ENCODE peak calls at places on chromosome 5, in five cellular contexts. D is transverse colon, R is upper lobe of left lung, C is IMR-90, M is left ventricle myocardium inferior. B is an unnamed sample.
A peak's percentile ranks its signal among the peaks of the same experiment; 100 is the strongest.

GRCh38 chr5:72516916-72517315 is 9.7 kb upstream of the ZNF366 start:
- DNase-seq in M (no peak), R (no peak), C (no peak), D (no peak), B (no peak)

GRCh38 chr5:149645725-149646124 is 64.4 kb downstream of the ARHGEF37 start:
- DNase-seq in R (no peak), M (no peak), C (no peak), D (no peak), B (no peak)

GRCh38 chr5:120062515-120062917 is 401.6 kb upstream of the PRR16 start:
- DNase-seq in D (no peak), M (no peak), R (no peak), C (peak; percentile 61), B (no peak)

GRCh38 chr5:145978672-145979071 is 42.3 kb downstream of the SH3RF2 start:
- DNase-seq in C (no peak), M (no peak), R (no peak), D (peak; percentile 66), B (peak; percentile 44)

GRCh38 chr5:76144892-76145291 is 61.7 kb downstream of the SV2C start:
- DNase-seq in M (no peak), C (no peak), D (no peak), R (no peak), B (no peak)

GRCh38 chr5:14998494-14998893 is 126.9 kb upstream of the ANKH start:
- DNase-seq in D (no peak), M (no peak), C (no peak), R (no peak), B (no peak)

GRCh38 chr5:109848130-109848529 is 158.4 kb downstream of the MAN2A1 start:
- DNase-seq in M (no peak), D (no peak), C (no peak), R (no peak), B (no peak)

GRCh38 chr5:62596096-62596495 is 17.5 kb downstream of the LRRC70 start:
- DNase-seq in M (no peak), R (no peak), D (no peak), C (peak; percentile 16), B (no peak)

GRCh38 chr5:170612256-170612656 is 108.4 kb downstream of the KCNIP1 start:
- DNase-seq in R (no peak), M (no peak), C (no peak), D (no peak), B (no peak)

GRCh38 chr5:53481354-53481886 is 991 bp downstream of the FST start:
- DNase-seq in M (no peak), R (no peak), D (no peak), C (peak; percentile 23), B (no peak)

GRCh38 chr5:142326480-142326938 is 1.7 kb upstream of the SPRY4 start:
- DNase-seq in R (no peak), C (no peak), M (no peak), D (no peak), B (no peak)

GRCh38 chr5:55327281-55327680 is 19.5 kb downstream of the MTREX start:
- DNase-seq in M (no peak), C (no peak), D (no peak), R (no peak), B (no peak)

GRCh38 chr5:58545912-58546311 is 37.0 kb upstream of the RAB3C start:
- DNase-seq in D (no peak), R (no peak), C (no peak), M (no peak), B (no peak)

GRCh38 chr5:38500861-38501260 is 55.6 kb downstream of the LIFR start:
- DNase-seq in R (no peak), C (peak; percentile 76), M (no peak), D (no peak), B (no peak)

GRCh38 chr5:123876265-123876790 is 364.4 kb downstream of the CSNK1G3 start:
- DNase-seq in M (no peak), C (no peak), R (no peak), D (no peak), B (no peak)

GRCh38 chr5:172005708-172006377 is 595 bp downstream of the FBXW11 start:
- DNase-seq in M (peak; percentile 19), D (peak; percentile 37), R (no peak), C (no peak), B (peak; percentile 52)

GRCh38 chr5:137497396-137498290 is 1.5 kb downstream of the SPOCK1 start:
- DNase-seq in D (no peak), C (no peak), R (peak; percentile 9), M (no peak), B (no peak)

GRCh38 chr5:93675458-93676450 is 65.6 kb downstream of the POU5F2 start:
- DNase-seq in R (no peak), C (peak; percentile 49), M (no peak), D (no peak), B (no peak)

GRCh38 chr5:143521891-143522290 is 118.4 kb upstream of the NR3C1 start:
- DNase-seq in D (no peak), C (no peak), M (no peak), R (no peak), B (no peak)

GRCh38 chr5:1029270-1029944 is 20.8 kb downstream of the NKD2 start:
- DNase-seq in M (peak; percentile 5), D (no peak), R (peak; percentile 44), C (no peak), B (no peak)

GRCh38 chr5:168179185-168179584 is 112.3 kb upstream of the WWC1 start:
- DNase-seq in M (no peak), R (no peak), C (no peak), D (no peak), B (no peak)

GRCh38 chr5:5658226-5658625 is 235.7 kb downstream of the ICE1 start:
- DNase-seq in D (peak; percentile 16), M (no peak), R (no peak), C (no peak), B (no peak)

DNA sequence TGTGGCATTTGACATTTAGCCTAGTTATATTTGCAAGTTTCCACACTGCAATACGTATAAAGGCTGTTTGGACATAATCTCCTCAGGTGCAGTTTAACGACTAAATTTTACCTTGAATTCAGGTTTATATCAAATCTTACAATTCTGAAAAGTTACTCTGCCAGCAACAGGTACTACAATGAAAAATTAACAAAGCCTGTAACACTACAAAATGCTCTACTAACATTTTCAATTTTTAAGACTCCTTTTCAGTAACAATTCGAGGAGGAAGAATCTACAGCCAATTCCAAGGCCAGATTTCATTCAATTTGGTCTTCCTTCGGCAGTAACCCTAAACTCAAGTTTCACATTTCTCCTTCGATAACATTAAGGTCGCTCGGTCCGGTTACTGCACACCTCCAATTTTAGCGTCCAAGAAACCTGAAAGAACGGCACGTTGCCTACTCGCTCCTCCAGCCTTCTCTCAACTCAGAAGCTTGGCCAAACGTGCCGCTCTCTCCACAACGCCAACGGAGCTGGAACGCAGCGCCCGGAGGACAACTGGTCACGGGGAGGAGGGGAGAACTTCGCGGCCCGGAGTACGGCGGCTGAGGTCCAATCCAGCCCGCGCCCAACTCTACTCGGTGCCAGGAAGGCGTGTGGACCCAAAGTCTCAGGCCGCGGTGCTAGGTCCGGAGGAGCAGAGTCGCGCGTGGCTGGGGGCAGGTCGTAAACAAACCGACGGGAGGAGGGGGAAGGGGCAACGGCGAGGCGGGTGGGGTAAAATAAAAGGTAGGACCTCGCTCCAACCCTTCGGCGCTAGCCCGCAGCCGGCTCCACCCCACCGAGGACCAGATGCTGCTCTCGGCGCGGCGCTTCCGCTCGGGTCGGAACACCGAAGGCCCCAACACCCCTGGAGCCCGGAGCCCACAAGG is 681 bp downstream of the FNIP1 start:
- DNase-seq in D (peak; percentile 70), M (peak; percentile 79), R (no peak), C (peak; percentile 51), B (peak; percentile 57)
- H3K4me3 ChIP-seq in D (peak overlapping the region; percentile 96), M (peak overlapping the region; percentile 95), R (peak overlapping the region; percentile 79), C (peak overlapping the region; percentile 88), B (peak overlapping the region; percentile 94)

GRCh38 chr5:57082441-57083067 is 91.3 kb upstream of the GPBP1 start:
- DNase-seq in C (peak; percentile 10), M (no peak), R (no peak), D (no peak), B (no peak)
- TF ChIP-seq CTCF in C (peak; percentile 34), M (peak; percentile 39), R (no peak), D (peak; percentile 65), B (peak; percentile 55)

DNA sequence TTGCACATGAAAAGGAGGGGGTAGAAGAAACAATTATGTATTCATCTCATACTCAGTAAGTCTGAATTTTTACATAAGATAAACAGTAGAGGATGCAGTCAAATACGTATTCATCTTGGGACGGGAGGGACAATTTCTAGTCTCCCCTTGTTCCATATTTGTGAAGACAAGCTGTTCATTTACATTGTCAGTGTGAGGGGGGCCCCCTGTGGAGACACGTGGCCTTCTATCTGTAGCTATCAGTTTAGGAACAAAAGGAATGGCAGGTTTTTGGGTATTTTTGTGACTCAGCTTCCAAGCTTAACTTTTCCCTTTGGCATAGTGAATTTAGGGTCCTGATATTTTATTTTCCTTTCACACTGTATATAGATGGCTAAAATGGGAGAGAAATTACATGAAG is 49.1 kb upstream of the PPP1R2B start:
- DNase-seq in D (no peak), M (no peak), R (no peak), C (no peak), B (no peak)
- H3K4me1 ChIP-seq in D (no peaks in the 10 kb centered on the region), M (peaks cover 7% of the 10 kb centered on the region), R (no peaks in the 10 kb centered on the region), C (no peaks in the 10 kb centered on the region), B (no peaks in the 10 kb centered on the region)

GRCh38 chr5:107570805-107571531 is 99.8 kb downstream of the EFNA5 start:
- DNase-seq in M (no peak), C (no peak), D (peak; percentile 55), R (no peak), B (no peak)
- H3K4me3 ChIP-seq in M (peak overlapping the region; percentile 62), C (no peak overlapping the region), D (no peak overlapping the region), R (peak overlapping the region; percentile 32), B (no peak overlapping the region)